ENCODE peak calls at places on chromosome 9, in seven cellular contexts. One of them, this sample, is unnamed.

GRCh38 chr9:126743046-126743445 is 61.8 kb upstream of the ZBTB43 start:
- DNase-seq in ovary: no peak
- DNase-seq in Peyer's patch: no peak
- DNase-seq in esophagus squamous epithelium: no peak
- DNase-seq in suprapubic skin: no peak
- DNase-seq in stomach: no peak
- DNase-seq in prostate gland: no peak
- DNase-seq in this sample: no peak

GRCh38 chr9:79798450-79798849 is 226.7 kb downstream of the TLE4 start:
- DNase-seq in ovary: no peak
- DNase-seq in Peyer's patch: no peak
- DNase-seq in esophagus squamous epithelium: no peak
- DNase-seq in suprapubic skin: no peak
- DNase-seq in stomach: no peak
- DNase-seq in prostate gland: no peak
- DNase-seq in this sample: no peak

GRCh38 chr9:76901801-76902200 is 4.1 kb downstream of the PRUNE2 start:
- DNase-seq in ovary: no peak
- DNase-seq in Peyer's patch: no peak
- DNase-seq in esophagus squamous epithelium: no peak
- DNase-seq in suprapubic skin: no peak
- DNase-seq in stomach: no peak
- DNase-seq in prostate gland: no peak
- DNase-seq in this sample: no peak

GRCh38 chr9:132488611-132489010 is 78.6 kb downstream of the CFAP77 start:
- DNase-seq in ovary: no peak
- DNase-seq in Peyer's patch: no peak
- DNase-seq in esophagus squamous epithelium: no peak
- DNase-seq in suprapubic skin: no peak
- DNase-seq in stomach: no peak
- DNase-seq in prostate gland: no peak
- DNase-seq in this sample: no peak

GRCh38 chr9:116589392-116590354 is 97.4 kb upstream of the TRIM32 start:
- DNase-seq in ovary: no peak
- DNase-seq in Peyer's patch: no peak
- DNase-seq in esophagus squamous epithelium: no peak
- DNase-seq in suprapubic skin: no peak
- DNase-seq in stomach: no peak
- DNase-seq in prostate gland: no peak
- DNase-seq in this sample: no peak

GRCh38 chr9:87891754-87892153 is 9.1 kb downstream of the SPATA31E1 start:
- DNase-seq in ovary: no peak
- DNase-seq in Peyer's patch: no peak
- DNase-seq in esophagus squamous epithelium: no peak
- DNase-seq in suprapubic skin: no peak
- DNase-seq in stomach: no peak
- DNase-seq in prostate gland: no peak
- DNase-seq in this sample: no peak

GRCh38 chr9:96209407-96210031 is 92.5 kb downstream of the HSD17B3 start:
- DNase-seq in ovary: peak; percentile 45
- DNase-seq in Peyer's patch: no peak
- DNase-seq in esophagus squamous epithelium: no peak
- DNase-seq in suprapubic skin: no peak
- DNase-seq in stomach: no peak
- DNase-seq in prostate gland: no peak
- DNase-seq in this sample: no peak

GRCh38 chr9:74499111-74499601 is 2.0 kb downstream of the RORB start:
- DNase-seq in ovary: no peak
- DNase-seq in Peyer's patch: no peak
- DNase-seq in esophagus squamous epithelium: no peak
- DNase-seq in suprapubic skin: no peak
- DNase-seq in stomach: no peak
- DNase-seq in prostate gland: no peak
- DNase-seq in this sample: no peak

GRCh38 chr9:119709431-119709830 is 340.2 kb upstream of the BRINP1 start:
- DNase-seq in ovary: no peak
- DNase-seq in Peyer's patch: no peak
- DNase-seq in esophagus squamous epithelium: no peak
- DNase-seq in suprapubic skin: no peak
- DNase-seq in stomach: no peak
- DNase-seq in prostate gland: no peak
- DNase-seq in this sample: no peak

GRCh38 chr9:78004478-78005229 is 27.0 kb downstream of the GNAQ start:
- DNase-seq in ovary: no peak
- DNase-seq in Peyer's patch: no peak
- DNase-seq in esophagus squamous epithelium: no peak
- DNase-seq in suprapubic skin: no peak
- DNase-seq in stomach: no peak
- DNase-seq in prostate gland: no peak
- DNase-seq in this sample: peak; percentile 34

GRCh38 chr9:75601280-75601679 is 289.2 kb upstream of the PCSK5 start:
- DNase-seq in ovary: no peak
- DNase-seq in Peyer's patch: no peak
- DNase-seq in esophagus squamous epithelium: no peak
- DNase-seq in suprapubic skin: no peak
- DNase-seq in stomach: no peak
- DNase-seq in prostate gland: no peak
- DNase-seq in this sample: no peak

GRCh38 chr9:125431741-125432271 is 170.2 kb downstream of the GAPVD1 start:
- DNase-seq in ovary: no peak
- DNase-seq in Peyer's patch: no peak
- DNase-seq in esophagus squamous epithelium: no peak
- DNase-seq in suprapubic skin: peak; percentile 57
- DNase-seq in stomach: no peak
- DNase-seq in prostate gland: no peak
- DNase-seq in this sample: no peak

GRCh38 chr9:84138543-84138942 is 157.9 kb downstream of the RMI1 start:
- DNase-seq in ovary: no peak
- DNase-seq in Peyer's patch: no peak
- DNase-seq in esophagus squamous epithelium: no peak
- DNase-seq in suprapubic skin: no peak
- DNase-seq in stomach: no peak
- DNase-seq in prostate gland: no peak
- DNase-seq in this sample: no peak

GRCh38 chr9:38715684-38716083 is 4.2 kb downstream of the FAM240B start:
- DNase-seq in ovary: no peak
- DNase-seq in Peyer's patch: no peak
- DNase-seq in esophagus squamous epithelium: no peak
- DNase-seq in suprapubic skin: no peak
- DNase-seq in stomach: no peak
- DNase-seq in prostate gland: no peak
- DNase-seq in this sample: no peak

GRCh38 chr9:138103824-138104206 is 226.2 kb downstream of the CACNA1B start:
- DNase-seq in ovary: no peak
- DNase-seq in Peyer's patch: no peak
- DNase-seq in esophagus squamous epithelium: no peak
- DNase-seq in suprapubic skin: peak; percentile 74
- DNase-seq in stomach: no peak
- DNase-seq in prostate gland: peak; percentile 2
- DNase-seq in this sample: no peak

GRCh38 chr9:14281136-14281795 is 32.7 kb downstream of the NFIB start:
- DNase-seq in ovary: no peak
- DNase-seq in Peyer's patch: no peak
- DNase-seq in esophagus squamous epithelium: no peak
- DNase-seq in suprapubic skin: no peak
- DNase-seq in stomach: no peak
- DNase-seq in prostate gland: no peak
- DNase-seq in this sample: no peak

GRCh38 chr9:90420714-90421513 is 221.7 kb downstream of the DIRAS2 start:
- DNase-seq in ovary: no peak
- DNase-seq in Peyer's patch: no peak
- DNase-seq in esophagus squamous epithelium: no peak
- DNase-seq in suprapubic skin: no peak
- DNase-seq in stomach: no peak
- DNase-seq in prostate gland: no peak
- DNase-seq in this sample: no peak

GRCh38 chr9:71121275-71122168 is at the start of gene TRPM3:
- DNase-seq in ovary: no peak
- DNase-seq in Peyer's patch: no peak
- DNase-seq in esophagus squamous epithelium: no peak
- DNase-seq in suprapubic skin: no peak
- DNase-seq in stomach: no peak
- DNase-seq in prostate gland: no peak
- DNase-seq in this sample: no peak

GRCh38 chr9:136748656-136749551 is 579 bp upstream of the LCN6 start:
- DNase-seq in ovary: no peak
- DNase-seq in Peyer's patch: peak; percentile 51
- DNase-seq in esophagus squamous epithelium: no peak
- DNase-seq in suprapubic skin: no peak
- DNase-seq in stomach: peak; percentile 64
- DNase-seq in prostate gland: no peak
- DNase-seq in this sample: no peak
- TF ChIP-seq POLR2A in ovary: no peak
- TF ChIP-seq POLR2A in Peyer's patch: no peak
- TF ChIP-seq POLR2A in esophagus squamous epithelium: no peak
- TF ChIP-seq POLR2A in suprapubic skin: no peak
- TF ChIP-seq POLR2A in stomach: no peak
- TF ChIP-seq POLR2A in prostate gland: no peak
- TF ChIP-seq POLR2A in this sample: no peak

DNA sequence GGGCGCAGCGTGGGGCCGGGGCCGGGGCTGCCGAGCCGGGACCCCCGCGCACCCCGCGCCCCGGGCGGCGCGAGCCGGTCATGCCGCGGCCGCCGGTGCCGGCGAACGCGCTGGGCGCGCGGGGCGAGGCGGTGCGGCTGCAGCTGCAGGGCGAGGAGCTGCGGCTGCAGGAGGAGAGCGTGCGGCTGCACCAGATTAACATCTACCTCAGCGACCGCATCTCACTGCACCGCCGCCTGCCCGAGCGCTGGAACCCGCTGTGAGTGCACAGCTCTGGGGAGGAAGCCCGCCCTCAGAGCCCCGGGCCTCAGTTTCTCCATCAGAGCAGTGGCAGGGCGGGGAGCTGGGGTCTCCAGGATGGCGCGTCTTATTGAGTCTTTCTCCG is 333 bp downstream of the GALNT12 start:
- DNase-seq in ovary: no peak
- DNase-seq in Peyer's patch: no peak
- DNase-seq in esophagus squamous epithelium: no peak
- DNase-seq in suprapubic skin: no peak
- DNase-seq in stomach: no peak
- DNase-seq in prostate gland: no peak
- DNase-seq in this sample: no peak
- TF ChIP-seq CTCF in ovary: no peak
- TF ChIP-seq CTCF in Peyer's patch: no peak
- TF ChIP-seq CTCF in esophagus squamous epithelium: no peak
- TF ChIP-seq CTCF in suprapubic skin: no peak
- TF ChIP-seq CTCF in stomach: no peak
- TF ChIP-seq CTCF in prostate gland: no peak
- TF ChIP-seq CTCF in this sample: no peak

GRCh38 chr9:113221800-113222481 is 597 bp downstream of the SLC31A1 start:
- DNase-seq in ovary: no peak
- DNase-seq in Peyer's patch: no peak
- DNase-seq in esophagus squamous epithelium: no peak
- DNase-seq in suprapubic skin: no peak
- DNase-seq in stomach: no peak
- DNase-seq in prostate gland: no peak
- DNase-seq in this sample: no peak

GRCh38 chr9:113222482-113222841 is 1.1 kb downstream of the SLC31A1 start:
- DNase-seq in ovary: no peak
- DNase-seq in Peyer's patch: no peak
- DNase-seq in esophagus squamous epithelium: no peak
- DNase-seq in suprapubic skin: no peak
- DNase-seq in stomach: no peak
- DNase-seq in prostate gland: no peak
- DNase-seq in this sample: peak; percentile 68

GRCh38 chr9:113220467-113221002 is 542 bp downstream of the FKBP15 start:
- DNase-seq in ovary: no peak
- DNase-seq in Peyer's patch: no peak
- DNase-seq in esophagus squamous epithelium: no peak
- DNase-seq in suprapubic skin: no peak
- DNase-seq in stomach: no peak
- DNase-seq in prostate gland: no peak
- DNase-seq in this sample: no peak

GRCh38 chr9:113221003-113221799 is at the start of the genes FKBP15 and SLC31A1:
- DNase-seq in ovary: peak; percentile 98
- DNase-seq in Peyer's patch: peak; percentile 96
- DNase-seq in esophagus squamous epithelium: peak; percentile 78
- DNase-seq in suprapubic skin: peak; percentile 99
- DNase-seq in stomach: peak; percentile 99
- DNase-seq in prostate gland: peak; percentile 98
- DNase-seq in this sample: peak; percentile 98

GRCh38 chr9:113223963-113224362 is 2.6 kb downstream of the SLC31A1 start:
- DNase-seq in ovary: no peak
- DNase-seq in Peyer's patch: no peak
- DNase-seq in esophagus squamous epithelium: no peak
- DNase-seq in suprapubic skin: no peak
- DNase-seq in stomach: no peak
- DNase-seq in prostate gland: no peak
- DNase-seq in this sample: no peak
- H3K4me1 ChIP-seq in ovary: peaks cover 8% of the 10 kb centered on the region
- H3K4me1 ChIP-seq in Peyer's patch: peaks cover 29% of the 10 kb centered on the region
- H3K4me1 ChIP-seq in esophagus squamous epithelium: peaks cover 18% of the 10 kb centered on the region
- H3K4me1 ChIP-seq in suprapubic skin: peaks cover 32% of the 10 kb centered on the region
- H3K4me1 ChIP-seq in stomach: peaks cover 40% of the 10 kb centered on the region
- H3K4me1 ChIP-seq in prostate gland: peaks cover 3% of the 10 kb centered on the region
- H3K4me1 ChIP-seq in this sample: peaks cover 62% of the 10 kb centered on the region

GRCh38 chr9:6677803-6678202 is 32.3 kb upstream of the GLDC start:
- DNase-seq in ovary: no peak
- DNase-seq in Peyer's patch: no peak
- DNase-seq in esophagus squamous epithelium: no peak
- DNase-seq in suprapubic skin: no peak
- DNase-seq in stomach: no peak
- DNase-seq in prostate gland: no peak
- DNase-seq in this sample: no peak

GRCh38 chr9:6681957-6682501 is 36.5 kb upstream of the GLDC start:
- DNase-seq in ovary: peak; percentile 15
- DNase-seq in Peyer's patch: no peak
- DNase-seq in esophagus squamous epithelium: no peak
- DNase-seq in suprapubic skin: no peak
- DNase-seq in stomach: no peak
- DNase-seq in prostate gland: no peak
- DNase-seq in this sample: no peak

GRCh38 chr9:6676254-6676928 is 30.9 kb upstream of the GLDC start:
- DNase-seq in ovary: no peak
- DNase-seq in Peyer's patch: no peak
- DNase-seq in esophagus squamous epithelium: no peak
- DNase-seq in suprapubic skin: no peak
- DNase-seq in stomach: no peak
- DNase-seq in prostate gland: no peak
- DNase-seq in this sample: no peak

GRCh38 chr9:6680797-6681146 is 35.2 kb upstream of the GLDC start:
- DNase-seq in ovary: no peak
- DNase-seq in Peyer's patch: peak; percentile 64
- DNase-seq in esophagus squamous epithelium: no peak
- DNase-seq in suprapubic skin: peak; percentile 90
- DNase-seq in stomach: peak; percentile 63
- DNase-seq in prostate gland: peak; percentile 41
- DNase-seq in this sample: peak; percentile 81

GRCh38 chr9:6681147-6681956 is 35.8 kb upstream of the GLDC start:
- DNase-seq in ovary: peak; percentile 97
- DNase-seq in Peyer's patch: peak; percentile 97
- DNase-seq in esophagus squamous epithelium: peak; percentile 88
- DNase-seq in suprapubic skin: peak; percentile 98
- DNase-seq in stomach: peak; percentile 97
- DNase-seq in prostate gland: peak; percentile 93
- DNase-seq in this sample: peak; percentile 98
- TF ChIP-seq POLR2A in ovary: peak; percentile 53
- TF ChIP-seq POLR2A in Peyer's patch: peak; percentile 79
- TF ChIP-seq POLR2A in esophagus squamous epithelium: peak; percentile 74
- TF ChIP-seq POLR2A in suprapubic skin: peak; percentile 67
- TF ChIP-seq POLR2A in stomach: no peak
- TF ChIP-seq POLR2A in prostate gland: peak; percentile 69
- TF ChIP-seq POLR2A in this sample: peak; percentile 97

This sample was measured in right lobe of liver.